ENCODE peak calls at places on chromosomes 11 and 22, in four cellular contexts. V, M, B and U are unnamed samples.

GRCh38 chr11:90250970-90251369 is 28.1 kb upstream of the CHORDC1 start:
- DNase-seq in V (no peak), M (no peak), B (no peak), U (no peak)

GRCh38 chr11:111878766-111879636 is at the start of the genes CFAP68 and FDXACB1:
- DNase-seq in V (peak; percentile 93), M (peak; percentile 94), B (peak; percentile 93), U (peak; percentile 97)

GRCh38 chr11:1291295-1292017 is 18.0 kb downstream of the TOLLIP start:
- DNase-seq in V (no peak), M (no peak), B (no peak), U (no peak)

GRCh38 chr11:31254411-31254810 is 115.1 kb downstream of the DCDC1 start:
- DNase-seq in V (no peak), M (no peak), B (no peak), U (no peak)

GRCh38 chr11:131656179-131656838 is 285.9 kb downstream of the NTM start:
- DNase-seq in V (no peak), M (no peak), B (no peak), U (no peak)

GRCh38 chr11:8060801-8061554 is 20.0 kb upstream of the TUB start:
- DNase-seq in V (no peak), M (no peak), B (no peak), U (peak; percentile 94)

GRCh38 chr11:119290894-119291497 is 25.9 kb downstream of the MCAM start:
- DNase-seq in V (no peak), M (no peak), B (no peak), U (no peak)

GRCh38 chr11:17683378-17684161 is 35.8 kb upstream of the MYOD1 start:
- DNase-seq in V (no peak), M (no peak), B (no peak), U (peak; percentile 66)

GRCh38 chr11:2072551-2073261 is 66.5 kb downstream of the IGF2 start:
- DNase-seq in V (no peak), M (no peak), B (no peak), U (peak; percentile 30)

GRCh38 chr11:27977527-27977926 is 130.4 kb downstream of the KIF18A start:
- DNase-seq in V (no peak), M (no peak), B (no peak), U (no peak)

GRCh38 chr11:115843116-115843515 is 338.9 kb upstream of the CADM1 start:
- DNase-seq in V (no peak), M (no peak), B (no peak), U (no peak)
- TF ChIP-seq CHD1 in V (no peak), M (no peak), B (no peak), U (no peak)

GRCh38 chr22:33328789-33329296 is 270.7 kb upstream of the SYN3 start:
- DNase-seq in V (no peak), M (no peak), B (no peak), U (peak; percentile 86)
- TF ChIP-seq CHD1 in V (no peak), M (no peak), B (no peak), U (no peak)

DNA sequence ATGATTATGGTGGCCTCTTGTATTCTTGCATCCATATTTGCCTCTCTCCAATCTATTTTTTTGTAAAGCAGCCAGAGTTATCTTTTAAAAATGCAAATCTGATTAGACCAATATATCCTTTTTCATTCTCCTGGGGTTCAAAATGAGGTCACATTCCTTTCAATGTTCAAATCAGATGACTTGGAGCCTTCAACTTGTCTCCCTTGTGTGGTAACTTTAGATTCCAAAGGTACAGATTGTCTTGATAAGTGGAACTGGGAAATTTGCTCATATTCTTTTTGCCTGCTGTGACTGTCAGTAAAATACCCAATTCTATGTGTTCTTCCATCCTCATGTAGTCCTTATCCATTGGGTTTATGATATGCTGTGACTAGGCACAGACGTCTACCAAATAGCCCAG is 15.1 kb upstream of the CAPRIN1 start:
- DNase-seq in V (no peak), M (no peak), B (no peak), U (no peak)
- TF ChIP-seq CHD1 in V (no peak), M (no peak), B (no peak), U (no peak)

DNA sequence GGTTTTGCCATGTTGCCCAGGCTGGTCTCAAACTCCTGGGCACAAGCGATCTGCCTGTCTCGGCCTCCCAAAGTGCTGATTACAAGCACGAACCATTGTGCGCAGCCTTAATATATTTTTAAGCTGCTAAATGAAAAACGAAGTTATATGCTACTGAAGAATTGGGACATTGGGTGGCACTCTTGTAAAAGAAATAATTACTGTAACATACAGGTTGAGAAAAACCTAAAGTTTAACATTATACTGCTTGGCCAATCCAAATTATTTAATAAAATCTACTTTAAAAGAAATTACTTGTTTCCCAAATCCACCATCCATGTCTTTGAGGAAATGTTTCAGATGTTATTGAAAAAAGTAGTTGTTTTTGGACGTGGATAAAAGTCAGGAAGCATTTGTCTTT is 37.9 kb upstream of the ARHGAP32 start:
- DNase-seq in V (no peak), M (no peak), B (no peak), U (peak; percentile 12)
- TF ChIP-seq CHD1 in V (no peak), M (no peak), B (no peak), U (no peak)

GRCh38 chr22:50136431-50137047 is 34.0 kb upstream of the PANX2 start:
- DNase-seq in V (no peak), M (no peak), B (no peak), U (no peak)
- TF ChIP-seq CHD1 in V (no peak), M (no peak), B (no peak), U (no peak)

GRCh38 chr11:71397328-71397860 is 50.8 kb downstream of the DHCR7 start:
- DNase-seq in V (no peak), M (no peak), B (no peak), U (no peak)

GRCh38 chr11:71397961-71398360 is 50.2 kb downstream of the DHCR7 start:
- DNase-seq in V (no peak), M (no peak), B (no peak), U (no peak)

GRCh38 chr11:71395010-71395560 is 53.1 kb downstream of the DHCR7 start:
- DNase-seq in V (no peak), M (no peak), B (no peak), U (no peak)

GRCh38 chr11:71395774-71396173 is 52.4 kb downstream of the DHCR7 start:
- DNase-seq in V (no peak), M (no peak), B (no peak), U (no peak)

GRCh38 chr11:71396548-71397123 is 51.6 kb downstream of the DHCR7 start:
- DNase-seq in V (no peak), M (no peak), B (no peak), U (no peak)
- TF ChIP-seq CHD1 in V (no peak), M (no peak), B (no peak), U (no peak)

DNA sequence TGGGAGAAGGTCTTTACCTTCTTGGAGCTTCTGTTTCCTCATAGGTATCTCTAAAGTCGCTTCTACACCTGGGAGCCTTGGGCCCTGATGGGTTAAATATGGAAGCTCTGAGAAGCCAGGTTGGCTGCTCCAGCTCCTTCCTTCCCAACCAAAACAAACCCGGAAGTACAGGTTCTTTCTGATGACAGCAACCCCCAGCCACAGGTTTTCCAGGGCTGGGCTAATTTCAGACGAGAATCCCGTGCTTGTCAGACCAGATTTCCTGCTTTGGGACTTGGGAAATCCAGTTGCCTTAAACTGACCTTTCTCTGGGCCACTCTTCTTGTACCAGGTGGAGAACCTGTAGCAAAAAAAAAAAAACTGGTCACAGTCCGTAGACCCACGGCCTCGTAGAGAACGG is 51.9 kb downstream of the RBX1 start:
- DNase-seq in V (no peak), M (no peak), B (no peak), U (no peak)
- TF ChIP-seq CHD1 in V (no peak), M (no peak), B (no peak), U (no peak)

DNA sequence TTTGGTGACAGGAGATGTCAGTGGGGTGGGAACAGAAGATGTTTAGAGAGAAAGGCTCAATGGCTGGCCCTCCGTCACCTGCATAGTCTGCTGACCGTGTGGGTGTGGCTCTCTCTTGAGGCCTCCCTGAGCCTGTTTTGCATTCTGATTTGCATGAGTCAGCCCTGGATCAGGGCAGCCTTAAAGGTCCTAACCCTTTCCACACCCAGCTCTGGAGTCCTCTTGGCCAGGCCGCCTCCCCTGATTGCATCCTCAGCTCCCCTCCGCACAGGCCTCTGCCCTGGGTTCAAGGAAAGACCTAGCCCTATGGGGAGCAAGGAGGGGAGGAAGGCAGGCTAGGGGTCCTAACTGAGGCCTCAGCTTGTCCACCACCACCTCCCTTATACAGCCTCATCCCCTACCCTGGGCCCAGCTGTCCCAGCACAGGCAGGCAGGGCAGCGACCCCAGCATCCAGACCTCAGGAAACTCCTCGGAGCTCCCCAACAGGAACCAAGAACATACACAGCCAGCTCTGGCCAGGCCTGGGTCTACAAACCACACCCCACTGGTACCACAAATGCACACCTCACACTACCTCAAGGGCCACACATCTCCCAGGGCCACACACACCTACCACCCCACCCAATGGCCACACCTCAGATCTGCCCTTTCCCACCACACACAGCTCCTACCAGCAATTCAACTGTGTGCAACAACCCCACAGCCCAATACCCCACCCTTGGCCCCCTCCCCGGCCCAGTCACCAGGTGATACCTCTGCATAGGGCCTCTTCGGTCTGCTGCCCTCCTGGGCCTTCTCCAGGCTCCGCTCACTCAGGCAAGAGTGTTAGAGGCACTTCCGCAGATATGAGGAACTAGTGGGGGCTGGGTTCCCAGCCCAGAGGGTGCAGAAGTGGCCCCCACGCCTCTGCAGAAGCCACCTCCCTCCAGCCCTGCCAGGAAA is 13.7 kb downstream of the ARAP1 start:
- DNase-seq in V (peak; percentile 45), M (no peak), B (no peak), U (peak; percentile 33)
- TF ChIP-seq CHD1 in V (no peak), M (no peak), B (no peak), U (no peak)

GRCh38 chr22:38442967-38443674 is 11.9 kb downstream of the KCNJ4 start:
- DNase-seq in V (no peak), M (no peak), B (no peak), U (no peak)
- TF ChIP-seq CHD1 in V (no peak), M (no peak), B (no peak), U (no peak)